ENCODE peak calls at places on chromosomes 11 and 22, in five cellular contexts. A, J, D, U and E are unnamed samples.

GRCh38 chr11:77181799-77182541 is 53.9 kb downstream of the MYO7A start:
- DNase-seq in J (no peak), U (no peak), A (no peak), D (no peak), E (no peak)

GRCh38 chr22:37008365-37008764 is 10.9 kb downstream of the TST start:
- DNase-seq in U (no peak), D (no peak), J (no peak), A (no peak), E (no peak)

GRCh38 chr11:118434553-118435232 is 1.6 kb upstream of the KMT2A start:
- DNase-seq in U (peak; percentile 57), J (no peak), A (peak; percentile 67), D (peak; percentile 68), E (peak; percentile 80)

GRCh38 chr11:12433571-12434061 is 56.2 kb downstream of the PARVA start:
- DNase-seq in D (peak; percentile 85), U (no peak), J (peak; percentile 95), A (no peak), E (no peak)

GRCh38 chr22:19607198-19608113 is 83.2 kb upstream of the CLDN5 start:
- DNase-seq in A (no peak), D (no peak), J (no peak), U (no peak), E (peak; percentile 50)

GRCh38 chr11:94142308-94143277 is 14.0 kb downstream of the PANX1 start:
- DNase-seq in J (no peak), U (no peak), D (no peak), A (no peak), E (no peak)

GRCh38 chr11:79353706-79354105 is 87.1 kb downstream of the TENM4 start:
- DNase-seq in A (no peak), U (no peak), J (peak; percentile 42), D (no peak), E (no peak)

GRCh38 chr22:27726344-27726725 is 75.2 kb downstream of the MN1 start:
- DNase-seq in D (peak; percentile 34), U (no peak), J (peak; percentile 29), A (no peak), E (no peak)

GRCh38 chr11:704189-704798 is 1.7 kb upstream of the EPS8L2 start:
- DNase-seq in U (no peak), J (no peak), A (no peak), D (peak; percentile 63), E (no peak)

GRCh38 chr11:93000511-93001476 is 31.3 kb downstream of the MTNR1B start:
- DNase-seq in U (no peak), A (no peak), J (peak; percentile 73), D (no peak), E (no peak)

GRCh38 chr11:1421291-1421690 is 31.6 kb downstream of the BRSK2 start:
- DNase-seq in D (no peak), J (no peak), U (no peak), A (no peak), E (no peak)

GRCh38 chr11:64165482-64165841 is 451 bp downstream of the MACROD1 start:
- DNase-seq in J (no peak), D (no peak), U (no peak), A (peak; percentile 37), E (peak; percentile 48)
- TF ChIP-seq CTCF in J (no peak), D (no peak), U (no peak), A (peak; percentile 39), E (no peak)

GRCh38 chr11:115215694-115216615 is 288.3 kb downstream of the CADM1 start:
- DNase-seq in U (no peak), J (no peak), A (no peak), D (no peak), E (no peak)
- TF ChIP-seq CTCF in U (peak; percentile 8), J (peak; percentile 34), A (peak; percentile 47), D (no peak), E (peak; percentile 53)

GRCh38 chr11:14411818-14412217 is 52.8 kb upstream of the RRAS2 start:
- DNase-seq in D (peak; percentile 69), U (no peak), J (peak; percentile 92), A (no peak), E (no peak)

GRCh38 chr11:14417975-14418374 is 59.0 kb upstream of the RRAS2 start:
- DNase-seq in U (no peak), D (no peak), J (peak; percentile 84), A (no peak), E (no peak)

GRCh38 chr11:14417186-14417585 is 58.2 kb upstream of the RRAS2 start:
- DNase-seq in U (no peak), A (no peak), D (no peak), J (peak; percentile 79), E (no peak)

GRCh38 chr11:14413307-14414072 is 54.5 kb upstream of the RRAS2 start:
- DNase-seq in A (no peak), U (no peak), D (no peak), J (peak; percentile 88), E (peak; percentile 62)

GRCh38 chr11:14414470-14415461 is 55.8 kb upstream of the RRAS2 start:
- DNase-seq in U (no peak), A (no peak), J (no peak), D (no peak), E (peak; percentile 96)
- TF ChIP-seq CTCF in U (no peak), A (no peak), J (peak; percentile 15), D (no peak), E (peak; percentile 45)

GRCh38 chr11:125393331-125393730 is 102.7 kb downstream of the FEZ1 start:
- DNase-seq in D (no peak), J (no peak), U (no peak), A (no peak), E (no peak)
- TF ChIP-seq CTCF in D (no peak), J (no peak), U (no peak), A (no peak), E (no peak)

GRCh38 chr11:44950625-44951472 is at the start of gene TP53I11:
- DNase-seq in D (peak; percentile 90), J (peak; percentile 70), U (peak; percentile 76), A (peak; percentile 67), E (peak; percentile 79)
- TF ChIP-seq CTCF in D (peak; percentile 47), J (peak; percentile 27), U (peak; percentile 44), A (peak; percentile 97), E (peak; percentile 90)